ENCODE peak calls at places on chromosome 10, in five cellular contexts. U is heart left ventricle; C is activated CD8-positive, alpha-beta memory T cell treated with anti-CD3 and anti-CD28 coated beads, Interleukin-2, amount 10 ng/mL, durations not matched to agents 7 days and 5 days; H is mammary epithelial cell; O is endothelial cell. S is an unnamed sample.

GRCh38 chr10:106360870-106361269 is 803.6 kb downstream of the SORCS1 start:
- DNase-seq in U (no peak), C (no peak), H (peak), O (no peak), S (no peak)

GRCh38 chr10:70915806-70916205 is 27.4 kb upstream of the PCBD1 start:
- DNase-seq in U (peak), C (no peak), H (no peak), O (no peak), S (no peak)

GRCh38 chr10:121880842-121881423 is 46.9 kb downstream of the ATE1 start:
- DNase-seq in U (no peak), C (no peak), H (no peak), O (no peak), S (no peak)

GRCh38 chr10:20953120-20953519 is 56.0 kb upstream of the NEBL start:
- DNase-seq in U (no peak), C (no peak), H (no peak), O (no peak), S (no peak)

GRCh38 chr10:3452683-3453388 is 280.3 kb upstream of the PITRM1 start:
- DNase-seq in U (no peak), C (no peak), H (peak), O (no peak), S (no peak)

GRCh38 chr10:79405995-79406515 is 39.4 kb downstream of the ZCCHC24 start:
- DNase-seq in U (no peak), C (no peak), H (no peak), O (no peak), S (no peak)

GRCh38 chr10:3750352-3750816 is 34.6 kb downstream of the KLF6 start:
- DNase-seq in U (no peak), C (no peak), H (no peak), O (no peak), S (no peak)

GRCh38 chr10:130729876-130730275 is 581.6 kb downstream of the TCERG1L start:
- DNase-seq in U (no peak), C (no peak), H (no peak), O (no peak), S (no peak)

GRCh38 chr10:62980697-62981495 is 152.2 kb upstream of the NRBF2 start:
- DNase-seq in U (no peak), C (no peak), H (peak), O (no peak), S (no peak)

GRCh38 chr10:96283756-96284155 is 12.4 kb upstream of the BLNK start:
- DNase-seq in U (no peak), C (no peak), H (no peak), O (no peak), S (no peak)

GRCh38 chr10:15748137-15748536 is 28.4 kb upstream of the ITGA8 start:
- DNase-seq in U (no peak), C (no peak), H (no peak), O (no peak), S (no peak)

GRCh38 chr10:67978749-67979148 is 94.3 kb downstream of the SIRT1 start:
- DNase-seq in U (no peak), C (no peak), H (no peak), O (no peak), S (no peak)

GRCh38 chr10:69065406-69066361 is 22.2 kb upstream of the SRGN start:
- DNase-seq in U (no peak), C (peak), H (peak), O (no peak), S (no peak)

GRCh38 chr10:95268438-95268837 is 22.4 kb downstream of the PDLIM1 start:
- DNase-seq in U (no peak), C (no peak), H (peak), O (peak), S (no peak)

GRCh38 chr10:34548466-34548865 is 266.6 kb downstream of the PARD3 start:
- DNase-seq in U (no peak), C (no peak), H (no peak), O (no peak), S (no peak)

GRCh38 chr10:123154943-123155505 is 822 bp downstream of the BUB3 start:
- DNase-seq in U (no peak), C (no peak), H (peak), O (no peak), S (no peak)

GRCh38 chr10:97659589-97659988 is 19.1 kb downstream of the PI4K2A start:
- DNase-seq in U (no peak), C (no peak), H (no peak), O (no peak), S (no peak)

GRCh38 chr10:29057712-29058426 is 231.0 kb upstream of the LYZL1 start:
- DNase-seq in U (no peak), C (no peak), H (no peak), O (no peak), S (no peak)

GRCh38 chr10:86304436-86304835 is 62.2 kb downstream of the GRID1 start:
- DNase-seq in U (no peak), C (no peak), H (no peak), O (no peak), S (no peak)

GRCh38 chr10:15624405-15625191 is 95.1 kb downstream of the ITGA8 start:
- DNase-seq in U (no peak), C (no peak), H (no peak), O (no peak), S (no peak)

GRCh38 chr10:124719213-124719851 is 24.8 kb downstream of the FAM53B start:
- DNase-seq in U (peak), C (peak), H (peak), O (peak), S (peak)

GRCh38 chr10:31090894-31091607 is 59.4 kb upstream of the ZNF438 start:
- DNase-seq in U (no peak), C (peak), H (no peak), O (no peak), S (peak)

S was measured in naive B cell.